ENCODE peak calls at places on chromosomes 4 and X, in six cellular contexts. Z is pancreas, S is Peyer's patch, T is tibial artery, I is epithelial cell of esophagus, C is IMR-90. K is an unnamed sample.

GRCh38 chr4:183257808-183258207 is 62.3 kb downstream of the CLDN22 start:
- DNase-seq in Z (no peak), S (no peak), T (no peak), I (no peak), C (no peak), K (no peak)

GRCh38 chr4:123397276-123398150 is 918 bp downstream of the SPRY1 start:
- DNase-seq in Z (peak), S (peak), T (peak), I (peak), C (peak), K (peak)

GRCh38 chrX:40109288-40110008 is 11.7 kb upstream of the BCOR start:
- DNase-seq in Z (peak), S (no peak), T (peak), I (no peak), C (peak), K (no peak)

GRCh38 chr4:44256414-44256813 is 192.2 kb downstream of the KCTD8 start:
- DNase-seq in Z (no peak), S (no peak), T (no peak), I (no peak), C (no peak), K (no peak)

GRCh38 chr4:70903282-70903603 is 1.1 kb downstream of the MOB1B start:
- DNase-seq in Z (no peak), S (no peak), T (no peak), I (peak), C (no peak), K (no peak)

GRCh38 chrX:69140837-69141236 is 24.4 kb downstream of the PJA1 start:
- DNase-seq in Z (peak), S (no peak), T (no peak), I (no peak), C (no peak), K (no peak)

GRCh38 chrX:103330601-103331397 is 760 bp downstream of the TCEAL7 start:
- DNase-seq in Z (no peak), S (no peak), T (no peak), I (no peak), C (peak), K (no peak)

GRCh38 chr4:53541577-53542206 is 49.6 kb downstream of the LNX1 start:
- DNase-seq in Z (no peak), S (no peak), T (no peak), I (peak), C (peak), K (no peak)

GRCh38 chrX:70476934-70477733 is 32.5 kb downstream of the DLG3 start:
- DNase-seq in Z (peak), S (peak), T (peak), I (peak), C (peak), K (peak)

GRCh38 chr4:2901186-2901585 is 57.5 kb downstream of the ADD1 start:
- DNase-seq in Z (no peak), S (no peak), T (no peak), I (no peak), C (no peak), K (no peak)

GRCh38 chrX:48983081-48983480 is 11.4 kb upstream of the KCND1 start:
- DNase-seq in Z (no peak), S (no peak), T (no peak), I (no peak), C (no peak), K (no peak)

GRCh38 chrX:109619816-109620215 is 5.2 kb downstream of the KCNE5 start:
- DNase-seq in Z (no peak), S (no peak), T (no peak), I (no peak), C (no peak), K (no peak)

GRCh38 chr4:110245567-110245966 is 47.2 kb upstream of the ELOVL6 start:
- DNase-seq in Z (no peak), S (no peak), T (no peak), I (peak), C (peak), K (no peak)

GRCh38 chrX:133985164-133986007 is at the start of gene GPC3:
- DNase-seq in Z (peak), S (peak), T (no peak), I (peak), C (peak), K (peak)

GRCh38 chrX:15416133-15416993 is 32.1 kb upstream of the VEGFD start:
- DNase-seq in Z (no peak), S (no peak), T (no peak), I (no peak), C (no peak), K (no peak)

GRCh38 chr4:111632752-111633151 is 512.5 kb upstream of the FAM241A start:
- DNase-seq in Z (no peak), S (no peak), T (no peak), I (peak), C (peak), K (no peak)

GRCh38 chrX:69025802-69026301 is 139.4 kb downstream of the PJA1 start:
- DNase-seq in Z (no peak), S (no peak), T (no peak), I (peak), C (peak), K (no peak)

GRCh38 chr4:103197765-103198110 is 405 bp downstream of the CENPE start:
- DNase-seq in Z (no peak), S (no peak), T (no peak), I (no peak), C (no peak), K (no peak)

GRCh38 chrX:18721683-18722499 is 14.4 kb downstream of the PPEF1 start:
- DNase-seq in Z (no peak), S (no peak), T (no peak), I (no peak), C (no peak), K (no peak)

GRCh38 chrX:66544181-66544580 is 94.7 kb downstream of the EDA2R start:
- DNase-seq in Z (no peak), S (no peak), T (no peak), I (no peak), C (no peak), K (no peak)

GRCh38 chrX:37553476-37553875 is 18.0 kb upstream of the LANCL3 start:
- DNase-seq in Z (no peak), S (no peak), T (no peak), I (no peak), C (no peak), K (no peak)

GRCh38 chr4:807792-808191 is 18.1 kb downstream of the CPLX1 start:
- DNase-seq in Z (peak), S (peak), T (no peak), I (no peak), C (no peak), K (no peak)

GRCh38 chr4:1312821-1313640 is 23.3 kb downstream of the MAEA start:
- DNase-seq in Z (no peak), S (no peak), T (no peak), I (no peak), C (no peak), K (no peak)

GRCh38 chrX:15206306-15206705 is 63.6 kb downstream of the ASB9 start:
- DNase-seq in Z (no peak), S (no peak), T (no peak), I (no peak), C (no peak), K (no peak)

GRCh38 chrX:131366387-131366786 is 77.3 kb upstream of the IGSF1 start:
- DNase-seq in Z (no peak), S (no peak), T (no peak), I (no peak), C (no peak), K (no peak)

GRCh38 chr4:19700951-19701350 is 550.8 kb upstream of the SLIT2 start:
- DNase-seq in Z (no peak), S (no peak), T (no peak), I (peak), C (peak), K (no peak)

GRCh38 chrX:137567474-137568232 is 1.7 kb downstream of the ZIC3 start:
- DNase-seq in Z (no peak), S (no peak), T (no peak), I (no peak), C (no peak), K (no peak)

GRCh38 chr4:105059337-105059736 is 87.3 kb upstream of the TET2 start:
- DNase-seq in Z (no peak), S (no peak), T (no peak), I (peak), C (no peak), K (no peak)

GRCh38 chrX:104112326-104112951 is at the start of gene ZCCHC18:
- DNase-seq in Z (peak), S (peak), T (peak), I (peak), C (peak), K (peak)

GRCh38 chr4:85803846-85804245 is 328.9 kb downstream of the ARHGAP24 start:
- DNase-seq in Z (no peak), S (no peak), T (no peak), I (no peak), C (no peak), K (no peak)

GRCh38 chr4:85808864-85809263 is 333.9 kb downstream of the ARHGAP24 start:
- DNase-seq in Z (no peak), S (no peak), T (no peak), I (no peak), C (no peak), K (no peak)

GRCh38 chr4:85807247-85807915 is 332.4 kb downstream of the ARHGAP24 start:
- DNase-seq in Z (no peak), S (no peak), T (peak), I (no peak), C (no peak), K (no peak)

GRCh38 chr4:85806346-85806745 is 331.4 kb downstream of the ARHGAP24 start:
- DNase-seq in Z (no peak), S (no peak), T (no peak), I (no peak), C (no peak), K (no peak)

DNA sequence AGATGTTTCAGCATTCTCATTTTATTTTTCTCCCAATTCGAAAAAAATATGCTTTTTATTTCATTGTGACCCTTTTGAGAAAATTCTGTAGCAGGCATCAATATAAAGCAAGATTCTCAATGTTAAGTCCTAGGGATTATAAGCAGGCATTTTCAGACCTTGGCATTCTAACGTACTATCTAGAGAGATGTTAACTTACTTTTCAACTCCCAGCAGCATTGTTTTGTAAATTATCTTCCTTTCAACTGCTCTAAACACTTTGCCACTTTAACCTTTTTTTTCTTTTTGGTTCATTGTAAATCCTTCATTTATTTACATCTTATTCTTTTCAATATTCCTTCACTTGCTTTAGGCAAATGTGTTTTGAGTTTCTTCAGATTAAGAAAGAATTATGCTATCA is 333.2 kb downstream of the ARHGAP24 start:
- DNase-seq in Z (no peak), S (no peak), T (no peak), I (no peak), C (no peak), K (no peak)
- H3K4me3 ChIP-seq in Z (no peak), S (no peak), T (no peak), I (no peak), C (no peak), K (no peak)

GRCh38 chr4:36242629-36243354 is 1.5 kb downstream of the ARAP2 start:
- DNase-seq in Z (no peak), S (no peak), T (no peak), I (peak), C (no peak), K (no peak)

GRCh38 chr4:36243355-36244256 is 708 bp downstream of the ARAP2 start:
- DNase-seq in Z (no peak), S (peak), T (peak), I (peak), C (peak), K (peak)

GRCh38 chr4:36237366-36238353 is 6.7 kb downstream of the ARAP2 start:
- DNase-seq in Z (no peak), S (no peak), T (no peak), I (no peak), C (no peak), K (no peak)

GRCh38 chr4:36244257-36245084 is at the start of gene ARAP2:
- DNase-seq in Z (peak), S (peak), T (peak), I (peak), C (peak), K (peak)

GRCh38 chr4:36241771-36242170 is 2.5 kb downstream of the ARAP2 start:
- DNase-seq in Z (no peak), S (no peak), T (no peak), I (no peak), C (no peak), K (no peak)
- H3K4me3 ChIP-seq in Z (peak), S (peak), T (no peak), I (peak), C (no peak), K (peak)

GRCh38 chr4:158333820-158334219 is 123.5 kb downstream of the TMEM144 start:
- DNase-seq in Z (no peak), S (no peak), T (no peak), I (no peak), C (no peak), K (no peak)
- H3K4me3 ChIP-seq in Z (no peak), S (no peak), T (no peak), I (no peak), C (no peak), K (no peak)

GRCh38 chr4:168795346-168795745 is 214.7 kb downstream of the CBR4 start:
- DNase-seq in Z (no peak), S (no peak), T (no peak), I (no peak), C (no peak), K (no peak)

GRCh38 chr4:168797738-168798375 is 212.2 kb downstream of the CBR4 start:
- DNase-seq in Z (no peak), S (no peak), T (no peak), I (no peak), C (no peak), K (no peak)

GRCh38 chr4:168794881-168795280 is 215.2 kb downstream of the CBR4 start:
- DNase-seq in Z (no peak), S (no peak), T (no peak), I (no peak), C (no peak), K (no peak)

GRCh38 chr4:168796362-168797106 is 213.5 kb downstream of the CBR4 start:
- DNase-seq in Z (no peak), S (peak), T (no peak), I (peak), C (peak), K (no peak)

GRCh38 chr4:168797176-168797575 is 212.9 kb downstream of the CBR4 start:
- DNase-seq in Z (no peak), S (no peak), T (no peak), I (peak), C (peak), K (no peak)
- H3K4me3 ChIP-seq in Z (no peak), S (no peak), T (no peak), I (no peak), C (no peak), K (no peak)

GRCh38 chr4:73406548-73406875 is 2.4 kb downstream of the ALB start:
- DNase-seq in Z (no peak), S (no peak), T (no peak), I (peak), C (no peak), K (no peak)
- H3K4me3 ChIP-seq in Z (peak), S (no peak), T (no peak), I (no peak), C (no peak), K (no peak)